ENCODE peak calls at places on chromosome 3, in ten cellular contexts. One of them, this sample, is unnamed.

GRCh38 chr3:89380006-89380405 is 272.6 kb downstream of the EPHA3 start:
- DNase-seq in endothelial cell: no peak
- DNase-seq in sciatic nerve: no peak
- DNase-seq in fibroblast of villous mesenchyme: peak
- DNase-seq in activated CD8-positive, alpha-beta memory T cell treated with anti-CD3 and anti-CD28 coated beads for 48 hours: no peak
- DNase-seq in GM12864: no peak
- DNase-seq in glomerular endothelial cell: no peak
- DNase-seq in CD8-positive, alpha-beta memory T cell: no peak
- DNase-seq in activated naive CD8-positive, alpha-beta T cell treated with anti-CD3 and anti-CD28 coated beads, Interleukin-2, amount 50 U/mL, for 24 hours: no peak
- DNase-seq in pancreas: no peak
- DNase-seq in this sample: no peak

GRCh38 chr3:149955449-149955848 is 15.2 kb downstream of the PFN2 start:
- DNase-seq in endothelial cell: no peak
- DNase-seq in sciatic nerve: no peak
- DNase-seq in fibroblast of villous mesenchyme: no peak
- DNase-seq in activated CD8-positive, alpha-beta memory T cell treated with anti-CD3 and anti-CD28 coated beads for 48 hours: no peak
- DNase-seq in GM12864: no peak
- DNase-seq in glomerular endothelial cell: no peak
- DNase-seq in CD8-positive, alpha-beta memory T cell: no peak
- DNase-seq in activated naive CD8-positive, alpha-beta T cell treated with anti-CD3 and anti-CD28 coated beads, Interleukin-2, amount 50 U/mL, for 24 hours: no peak
- DNase-seq in pancreas: no peak
- DNase-seq in this sample: no peak

GRCh38 chr3:77906102-77906709 is 866.3 kb downstream of the ROBO2 start:
- DNase-seq in endothelial cell: no peak
- DNase-seq in sciatic nerve: no peak
- DNase-seq in fibroblast of villous mesenchyme: no peak
- DNase-seq in activated CD8-positive, alpha-beta memory T cell treated with anti-CD3 and anti-CD28 coated beads for 48 hours: no peak
- DNase-seq in GM12864: no peak
- DNase-seq in glomerular endothelial cell: peak
- DNase-seq in CD8-positive, alpha-beta memory T cell: no peak
- DNase-seq in activated naive CD8-positive, alpha-beta T cell treated with anti-CD3 and anti-CD28 coated beads, Interleukin-2, amount 50 U/mL, for 24 hours: no peak
- DNase-seq in pancreas: no peak
- DNase-seq in this sample: no peak

GRCh38 chr3:70095260-70095659 is 95.7 kb downstream of the SAMMSON start:
- DNase-seq in endothelial cell: no peak
- DNase-seq in sciatic nerve: no peak
- DNase-seq in fibroblast of villous mesenchyme: no peak
- DNase-seq in activated CD8-positive, alpha-beta memory T cell treated with anti-CD3 and anti-CD28 coated beads for 48 hours: no peak
- DNase-seq in GM12864: no peak
- DNase-seq in glomerular endothelial cell: no peak
- DNase-seq in CD8-positive, alpha-beta memory T cell: no peak
- DNase-seq in activated naive CD8-positive, alpha-beta T cell treated with anti-CD3 and anti-CD28 coated beads, Interleukin-2, amount 50 U/mL, for 24 hours: no peak
- DNase-seq in pancreas: no peak
- DNase-seq in this sample: no peak

GRCh38 chr3:52570076-52570475 is 33.7 kb downstream of the UQCC5 start:
- DNase-seq in endothelial cell: no peak
- DNase-seq in sciatic nerve: no peak
- DNase-seq in fibroblast of villous mesenchyme: peak
- DNase-seq in activated CD8-positive, alpha-beta memory T cell treated with anti-CD3 and anti-CD28 coated beads for 48 hours: no peak
- DNase-seq in GM12864: no peak
- DNase-seq in glomerular endothelial cell: no peak
- DNase-seq in CD8-positive, alpha-beta memory T cell: no peak
- DNase-seq in activated naive CD8-positive, alpha-beta T cell treated with anti-CD3 and anti-CD28 coated beads, Interleukin-2, amount 50 U/mL, for 24 hours: no peak
- DNase-seq in pancreas: no peak
- DNase-seq in this sample: no peak

GRCh38 chr3:112020653-112021052 is 13.9 kb upstream of the TMPRSS7 start:
- DNase-seq in endothelial cell: no peak
- DNase-seq in sciatic nerve: no peak
- DNase-seq in fibroblast of villous mesenchyme: no peak
- DNase-seq in activated CD8-positive, alpha-beta memory T cell treated with anti-CD3 and anti-CD28 coated beads for 48 hours: no peak
- DNase-seq in GM12864: no peak
- DNase-seq in glomerular endothelial cell: no peak
- DNase-seq in CD8-positive, alpha-beta memory T cell: no peak
- DNase-seq in activated naive CD8-positive, alpha-beta T cell treated with anti-CD3 and anti-CD28 coated beads, Interleukin-2, amount 50 U/mL, for 24 hours: no peak
- DNase-seq in pancreas: no peak
- DNase-seq in this sample: no peak

GRCh38 chr3:153173758-153174516 is 11.9 kb downstream of the RAP2B start:
- DNase-seq in endothelial cell: no peak
- DNase-seq in sciatic nerve: no peak
- DNase-seq in fibroblast of villous mesenchyme: peak
- DNase-seq in activated CD8-positive, alpha-beta memory T cell treated with anti-CD3 and anti-CD28 coated beads for 48 hours: no peak
- DNase-seq in GM12864: no peak
- DNase-seq in glomerular endothelial cell: no peak
- DNase-seq in CD8-positive, alpha-beta memory T cell: no peak
- DNase-seq in activated naive CD8-positive, alpha-beta T cell treated with anti-CD3 and anti-CD28 coated beads, Interleukin-2, amount 50 U/mL, for 24 hours: no peak
- DNase-seq in pancreas: no peak
- DNase-seq in this sample: peak

GRCh38 chr3:100416176-100416575 is 14.8 kb downstream of the LNP1 start:
- DNase-seq in endothelial cell: no peak
- DNase-seq in sciatic nerve: no peak
- DNase-seq in fibroblast of villous mesenchyme: no peak
- DNase-seq in activated CD8-positive, alpha-beta memory T cell treated with anti-CD3 and anti-CD28 coated beads for 48 hours: no peak
- DNase-seq in GM12864: no peak
- DNase-seq in glomerular endothelial cell: no peak
- DNase-seq in CD8-positive, alpha-beta memory T cell: no peak
- DNase-seq in activated naive CD8-positive, alpha-beta T cell treated with anti-CD3 and anti-CD28 coated beads, Interleukin-2, amount 50 U/mL, for 24 hours: no peak
- DNase-seq in pancreas: no peak
- DNase-seq in this sample: no peak

GRCh38 chr3:4664412-4664811 is 171.3 kb downstream of the ITPR1 start:
- DNase-seq in endothelial cell: no peak
- DNase-seq in sciatic nerve: no peak
- DNase-seq in fibroblast of villous mesenchyme: no peak
- DNase-seq in activated CD8-positive, alpha-beta memory T cell treated with anti-CD3 and anti-CD28 coated beads for 48 hours: no peak
- DNase-seq in GM12864: no peak
- DNase-seq in glomerular endothelial cell: no peak
- DNase-seq in CD8-positive, alpha-beta memory T cell: no peak
- DNase-seq in activated naive CD8-positive, alpha-beta T cell treated with anti-CD3 and anti-CD28 coated beads, Interleukin-2, amount 50 U/mL, for 24 hours: no peak
- DNase-seq in pancreas: no peak
- DNase-seq in this sample: no peak

GRCh38 chr3:157956850-157957249 is 149.4 kb downstream of the SHOX2 start:
- DNase-seq in endothelial cell: no peak
- DNase-seq in sciatic nerve: no peak
- DNase-seq in fibroblast of villous mesenchyme: no peak
- DNase-seq in activated CD8-positive, alpha-beta memory T cell treated with anti-CD3 and anti-CD28 coated beads for 48 hours: no peak
- DNase-seq in GM12864: no peak
- DNase-seq in glomerular endothelial cell: no peak
- DNase-seq in CD8-positive, alpha-beta memory T cell: no peak
- DNase-seq in activated naive CD8-positive, alpha-beta T cell treated with anti-CD3 and anti-CD28 coated beads, Interleukin-2, amount 50 U/mL, for 24 hours: no peak
- DNase-seq in pancreas: no peak
- DNase-seq in this sample: no peak

GRCh38 chr3:167109746-167110145 is 270.4 kb downstream of the ZBBX start:
- DNase-seq in endothelial cell: no peak
- DNase-seq in sciatic nerve: no peak
- DNase-seq in fibroblast of villous mesenchyme: no peak
- DNase-seq in activated CD8-positive, alpha-beta memory T cell treated with anti-CD3 and anti-CD28 coated beads for 48 hours: no peak
- DNase-seq in GM12864: no peak
- DNase-seq in glomerular endothelial cell: no peak
- DNase-seq in CD8-positive, alpha-beta memory T cell: no peak
- DNase-seq in activated naive CD8-positive, alpha-beta T cell treated with anti-CD3 and anti-CD28 coated beads, Interleukin-2, amount 50 U/mL, for 24 hours: no peak
- DNase-seq in pancreas: no peak
- DNase-seq in this sample: no peak

GRCh38 chr3:53826048-53826447 is 20.2 kb downstream of the CHDH start:
- DNase-seq in endothelial cell: no peak
- DNase-seq in sciatic nerve: no peak
- DNase-seq in fibroblast of villous mesenchyme: no peak
- DNase-seq in activated CD8-positive, alpha-beta memory T cell treated with anti-CD3 and anti-CD28 coated beads for 48 hours: no peak
- DNase-seq in GM12864: no peak
- DNase-seq in glomerular endothelial cell: no peak
- DNase-seq in CD8-positive, alpha-beta memory T cell: no peak
- DNase-seq in activated naive CD8-positive, alpha-beta T cell treated with anti-CD3 and anti-CD28 coated beads, Interleukin-2, amount 50 U/mL, for 24 hours: no peak
- DNase-seq in pancreas: no peak
- DNase-seq in this sample: no peak

GRCh38 chr3:141366285-141367037 is 1.8 kb upstream of the ZBTB38 start:
- DNase-seq in endothelial cell: no peak
- DNase-seq in sciatic nerve: no peak
- DNase-seq in fibroblast of villous mesenchyme: peak
- DNase-seq in activated CD8-positive, alpha-beta memory T cell treated with anti-CD3 and anti-CD28 coated beads for 48 hours: no peak
- DNase-seq in GM12864: no peak
- DNase-seq in glomerular endothelial cell: no peak
- DNase-seq in CD8-positive, alpha-beta memory T cell: no peak
- DNase-seq in activated naive CD8-positive, alpha-beta T cell treated with anti-CD3 and anti-CD28 coated beads, Interleukin-2, amount 50 U/mL, for 24 hours: no peak
- DNase-seq in pancreas: peak
- DNase-seq in this sample: no peak

GRCh38 chr3:9779721-9780450 is 10.1 kb upstream of the CAMK1 start:
- DNase-seq in endothelial cell: no peak
- DNase-seq in sciatic nerve: no peak
- DNase-seq in fibroblast of villous mesenchyme: no peak
- DNase-seq in activated CD8-positive, alpha-beta memory T cell treated with anti-CD3 and anti-CD28 coated beads for 48 hours: no peak
- DNase-seq in GM12864: peak
- DNase-seq in glomerular endothelial cell: no peak
- DNase-seq in CD8-positive, alpha-beta memory T cell: no peak
- DNase-seq in activated naive CD8-positive, alpha-beta T cell treated with anti-CD3 and anti-CD28 coated beads, Interleukin-2, amount 50 U/mL, for 24 hours: peak
- DNase-seq in pancreas: no peak
- DNase-seq in this sample: no peak

GRCh38 chr3:36763850-36764703 is at the start of gene DCLK3:
- DNase-seq in endothelial cell: peak
- DNase-seq in sciatic nerve: peak
- DNase-seq in fibroblast of villous mesenchyme: no peak
- DNase-seq in activated CD8-positive, alpha-beta memory T cell treated with anti-CD3 and anti-CD28 coated beads for 48 hours: no peak
- DNase-seq in GM12864: no peak
- DNase-seq in glomerular endothelial cell: no peak
- DNase-seq in CD8-positive, alpha-beta memory T cell: no peak
- DNase-seq in activated naive CD8-positive, alpha-beta T cell treated with anti-CD3 and anti-CD28 coated beads, Interleukin-2, amount 50 U/mL, for 24 hours: peak
- DNase-seq in pancreas: no peak
- DNase-seq in this sample: peak

GRCh38 chr3:65979731-65980130 is 59.0 kb downstream of the MAGI1 start:
- DNase-seq in endothelial cell: no peak
- DNase-seq in sciatic nerve: no peak
- DNase-seq in fibroblast of villous mesenchyme: peak
- DNase-seq in activated CD8-positive, alpha-beta memory T cell treated with anti-CD3 and anti-CD28 coated beads for 48 hours: no peak
- DNase-seq in GM12864: no peak
- DNase-seq in glomerular endothelial cell: no peak
- DNase-seq in CD8-positive, alpha-beta memory T cell: no peak
- DNase-seq in activated naive CD8-positive, alpha-beta T cell treated with anti-CD3 and anti-CD28 coated beads, Interleukin-2, amount 50 U/mL, for 24 hours: no peak
- DNase-seq in pancreas: no peak
- DNase-seq in this sample: no peak

GRCh38 chr3:163521261-163521660 is 1557.0 kb downstream of the SI start:
- DNase-seq in endothelial cell: no peak
- DNase-seq in sciatic nerve: no peak
- DNase-seq in fibroblast of villous mesenchyme: no peak
- DNase-seq in activated CD8-positive, alpha-beta memory T cell treated with anti-CD3 and anti-CD28 coated beads for 48 hours: no peak
- DNase-seq in GM12864: no peak
- DNase-seq in glomerular endothelial cell: no peak
- DNase-seq in CD8-positive, alpha-beta memory T cell: no peak
- DNase-seq in activated naive CD8-positive, alpha-beta T cell treated with anti-CD3 and anti-CD28 coated beads, Interleukin-2, amount 50 U/mL, for 24 hours: no peak
- DNase-seq in pancreas: no peak
- DNase-seq in this sample: no peak

GRCh38 chr3:172561894-172562664 is 38.8 kb upstream of the TNFSF10 start:
- DNase-seq in endothelial cell: no peak
- DNase-seq in sciatic nerve: no peak
- DNase-seq in fibroblast of villous mesenchyme: peak
- DNase-seq in activated CD8-positive, alpha-beta memory T cell treated with anti-CD3 and anti-CD28 coated beads for 48 hours: no peak
- DNase-seq in GM12864: no peak
- DNase-seq in glomerular endothelial cell: no peak
- DNase-seq in CD8-positive, alpha-beta memory T cell: no peak
- DNase-seq in activated naive CD8-positive, alpha-beta T cell treated with anti-CD3 and anti-CD28 coated beads, Interleukin-2, amount 50 U/mL, for 24 hours: peak
- DNase-seq in pancreas: no peak
- DNase-seq in this sample: no peak

GRCh38 chr3:30632521-30632920 is 26.1 kb downstream of the TGFBR2 start:
- DNase-seq in endothelial cell: no peak
- DNase-seq in sciatic nerve: no peak
- DNase-seq in fibroblast of villous mesenchyme: no peak
- DNase-seq in activated CD8-positive, alpha-beta memory T cell treated with anti-CD3 and anti-CD28 coated beads for 48 hours: no peak
- DNase-seq in GM12864: no peak
- DNase-seq in glomerular endothelial cell: no peak
- DNase-seq in CD8-positive, alpha-beta memory T cell: no peak
- DNase-seq in activated naive CD8-positive, alpha-beta T cell treated with anti-CD3 and anti-CD28 coated beads, Interleukin-2, amount 50 U/mL, for 24 hours: no peak
- DNase-seq in pancreas: no peak
- DNase-seq in this sample: no peak

GRCh38 chr3:31503456-31503855 is 29.3 kb upstream of the STT3B start:
- DNase-seq in endothelial cell: no peak
- DNase-seq in sciatic nerve: no peak
- DNase-seq in fibroblast of villous mesenchyme: no peak
- DNase-seq in activated CD8-positive, alpha-beta memory T cell treated with anti-CD3 and anti-CD28 coated beads for 48 hours: no peak
- DNase-seq in GM12864: no peak
- DNase-seq in glomerular endothelial cell: no peak
- DNase-seq in CD8-positive, alpha-beta memory T cell: no peak
- DNase-seq in activated naive CD8-positive, alpha-beta T cell treated with anti-CD3 and anti-CD28 coated beads, Interleukin-2, amount 50 U/mL, for 24 hours: no peak
- DNase-seq in pancreas: no peak
- DNase-seq in this sample: no peak

GRCh38 chr3:180680097-180680430 is 775 bp upstream of the CCDC39 start:
- DNase-seq in endothelial cell: peak
- DNase-seq in sciatic nerve: no peak
- DNase-seq in fibroblast of villous mesenchyme: peak
- DNase-seq in activated CD8-positive, alpha-beta memory T cell treated with anti-CD3 and anti-CD28 coated beads for 48 hours: peak
- DNase-seq in GM12864: no peak
- DNase-seq in glomerular endothelial cell: peak
- DNase-seq in CD8-positive, alpha-beta memory T cell: no peak
- DNase-seq in activated naive CD8-positive, alpha-beta T cell treated with anti-CD3 and anti-CD28 coated beads, Interleukin-2, amount 50 U/mL, for 24 hours: peak
- DNase-seq in pancreas: peak
- DNase-seq in this sample: peak

GRCh38 chr3:154334973-154335420 is 10.7 kb upstream of the DHX36 start:
- DNase-seq in endothelial cell: no peak
- DNase-seq in sciatic nerve: no peak
- DNase-seq in fibroblast of villous mesenchyme: peak
- DNase-seq in activated CD8-positive, alpha-beta memory T cell treated with anti-CD3 and anti-CD28 coated beads for 48 hours: no peak
- DNase-seq in GM12864: no peak
- DNase-seq in glomerular endothelial cell: no peak
- DNase-seq in CD8-positive, alpha-beta memory T cell: no peak
- DNase-seq in activated naive CD8-positive, alpha-beta T cell treated with anti-CD3 and anti-CD28 coated beads, Interleukin-2, amount 50 U/mL, for 24 hours: no peak
- DNase-seq in pancreas: no peak
- DNase-seq in this sample: no peak

GRCh38 chr3:14429689-14430452 is 27.5 kb downstream of the SLC6A6 start:
- DNase-seq in endothelial cell: no peak
- DNase-seq in sciatic nerve: no peak
- DNase-seq in fibroblast of villous mesenchyme: no peak
- DNase-seq in activated CD8-positive, alpha-beta memory T cell treated with anti-CD3 and anti-CD28 coated beads for 48 hours: no peak
- DNase-seq in GM12864: no peak
- DNase-seq in glomerular endothelial cell: no peak
- DNase-seq in CD8-positive, alpha-beta memory T cell: no peak
- DNase-seq in activated naive CD8-positive, alpha-beta T cell treated with anti-CD3 and anti-CD28 coated beads, Interleukin-2, amount 50 U/mL, for 24 hours: no peak
- DNase-seq in pancreas: no peak
- DNase-seq in this sample: no peak

GRCh38 chr3:129003578-129004112 is 2.5 kb downstream of the EFCC1 start:
- DNase-seq in endothelial cell: peak
- DNase-seq in sciatic nerve: no peak
- DNase-seq in fibroblast of villous mesenchyme: no peak
- DNase-seq in activated CD8-positive, alpha-beta memory T cell treated with anti-CD3 and anti-CD28 coated beads for 48 hours: no peak
- DNase-seq in GM12864: no peak
- DNase-seq in glomerular endothelial cell: no peak
- DNase-seq in CD8-positive, alpha-beta memory T cell: peak
- DNase-seq in activated naive CD8-positive, alpha-beta T cell treated with anti-CD3 and anti-CD28 coated beads, Interleukin-2, amount 50 U/mL, for 24 hours: peak
- DNase-seq in pancreas: peak
- DNase-seq in this sample: peak

GRCh38 chr3:23738946-23739345 is 66.8 kb upstream of the UBE2E1 start:
- DNase-seq in endothelial cell: no peak
- DNase-seq in sciatic nerve: no peak
- DNase-seq in fibroblast of villous mesenchyme: no peak
- DNase-seq in activated CD8-positive, alpha-beta memory T cell treated with anti-CD3 and anti-CD28 coated beads for 48 hours: no peak
- DNase-seq in GM12864: no peak
- DNase-seq in glomerular endothelial cell: no peak
- DNase-seq in CD8-positive, alpha-beta memory T cell: no peak
- DNase-seq in activated naive CD8-positive, alpha-beta T cell treated with anti-CD3 and anti-CD28 coated beads, Interleukin-2, amount 50 U/mL, for 24 hours: no peak
- DNase-seq in pancreas: no peak
- DNase-seq in this sample: no peak

GRCh38 chr3:172750069-172750367 is 508 bp upstream of the ECT2 start:
- DNase-seq in endothelial cell: peak
- DNase-seq in sciatic nerve: no peak
- DNase-seq in fibroblast of villous mesenchyme: no peak
- DNase-seq in activated CD8-positive, alpha-beta memory T cell treated with anti-CD3 and anti-CD28 coated beads for 48 hours: no peak
- DNase-seq in GM12864: no peak
- DNase-seq in glomerular endothelial cell: no peak
- DNase-seq in CD8-positive, alpha-beta memory T cell: no peak
- DNase-seq in activated naive CD8-positive, alpha-beta T cell treated with anti-CD3 and anti-CD28 coated beads, Interleukin-2, amount 50 U/mL, for 24 hours: peak
- DNase-seq in pancreas: no peak
- DNase-seq in this sample: no peak

GRCh38 chr3:168093229-168093628 is 2.5 kb downstream of the GOLIM4 start:
- DNase-seq in endothelial cell: no peak
- DNase-seq in sciatic nerve: no peak
- DNase-seq in fibroblast of villous mesenchyme: no peak
- DNase-seq in activated CD8-positive, alpha-beta memory T cell treated with anti-CD3 and anti-CD28 coated beads for 48 hours: no peak
- DNase-seq in GM12864: no peak
- DNase-seq in glomerular endothelial cell: no peak
- DNase-seq in CD8-positive, alpha-beta memory T cell: no peak
- DNase-seq in activated naive CD8-positive, alpha-beta T cell treated with anti-CD3 and anti-CD28 coated beads, Interleukin-2, amount 50 U/mL, for 24 hours: no peak
- DNase-seq in pancreas: no peak
- DNase-seq in this sample: no peak

GRCh38 chr3:12817341-12817705 is 20.8 kb downstream of the CAND2 start:
- DNase-seq in endothelial cell: no peak
- DNase-seq in sciatic nerve: no peak
- DNase-seq in fibroblast of villous mesenchyme: no peak
- DNase-seq in activated CD8-positive, alpha-beta memory T cell treated with anti-CD3 and anti-CD28 coated beads for 48 hours: no peak
- DNase-seq in GM12864: no peak
- DNase-seq in glomerular endothelial cell: no peak
- DNase-seq in CD8-positive, alpha-beta memory T cell: no peak
- DNase-seq in activated naive CD8-positive, alpha-beta T cell treated with anti-CD3 and anti-CD28 coated beads, Interleukin-2, amount 50 U/mL, for 24 hours: no peak
- DNase-seq in pancreas: no peak
- DNase-seq in this sample: no peak